ENCODE peak calls at places on chromosomes 7 and 10, in nine cellular contexts. T, Y, Q, A, S, M, I, N and R are unnamed samples.

GRCh38 chr10:70920519-70920918 is 32.2 kb upstream of the PCBD1 start:
- DNase-seq in M (no peak), T (no peak), Y (no peak), S (no peak), I (no peak), Q (no peak), N (no peak), A (no peak), R (no peak)

GRCh38 chr10:34434119-34434594 is 380.9 kb downstream of the PARD3 start:
- DNase-seq in T (no peak), Q (peak; percentile 56), M (no peak), Y (no peak), S (no peak), N (no peak), A (no peak), I (no peak), R (no peak)

GRCh38 chr10:70598857-70599295 is 3.7 kb downstream of the PRF1 start:
- DNase-seq in I (no peak), Q (no peak), N (no peak), M (no peak), S (no peak), T (no peak), Y (no peak), A (no peak), R (no peak)

GRCh38 chr10:12511651-12512050 is 162.3 kb downstream of the CAMK1D start:
- DNase-seq in Y (no peak), T (no peak), N (no peak), S (no peak), A (no peak), Q (no peak), I (no peak), M (no peak), R (no peak)

GRCh38 chr10:49600046-49600445 is 10.1 kb upstream of the SLC18A3 start:
- DNase-seq in T (no peak), Q (no peak), Y (no peak), M (no peak), A (no peak), I (no peak), S (no peak), N (no peak), R (no peak)

GRCh38 chr7:158975526-158976467 is 119.4 kb downstream of the DYNC2I1 start:
- DNase-seq in I (peak; percentile 16), N (peak; percentile 31), A (no peak), S (no peak), Q (no peak), T (no peak), Y (no peak), M (peak; percentile 52), R (no peak)

GRCh38 chr10:3666525-3667302 is 118.3 kb downstream of the KLF6 start:
- DNase-seq in M (no peak), S (no peak), Y (no peak), Q (no peak), N (peak; percentile 38), I (no peak), A (peak; percentile 63), T (no peak), R (no peak)

GRCh38 chr7:102284399-102284798 is 2.3 kb upstream of the SH2B2 start:
- DNase-seq in A (no peak), I (no peak), N (no peak), M (no peak), T (no peak), Q (no peak), S (no peak), Y (no peak), R (no peak)

GRCh38 chr10:45418859-45419672 is 45.0 kb downstream of the ALOX5 start:
- DNase-seq in T (no peak), A (peak; percentile 91), M (no peak), Y (peak; percentile 63), N (peak; percentile 37), I (peak; percentile 62), Q (no peak), S (no peak), R (no peak)

GRCh38 chr7:157932498-157933218 is 595.9 kb downstream of the DNAJB6 start:
- DNase-seq in I (no peak), Y (no peak), S (no peak), Q (peak; percentile 52), A (no peak), M (no peak), T (peak; percentile 90), N (no peak), R (no peak)

GRCh38 chr7:28615091-28615490 is 202.8 kb downstream of the CREB5 start:
- DNase-seq in N (no peak), Y (peak; percentile 10), M (no peak), S (peak; percentile 16), T (no peak), Q (peak; percentile 15), I (no peak), A (no peak), R (no peak)

GRCh38 chr10:110600487-110601101 is 33.1 kb downstream of the SMC3 start:
- DNase-seq in A (peak; percentile 51), Q (peak; percentile 82), S (peak; percentile 63), I (peak; percentile 24), N (no peak), M (peak; percentile 23), T (peak; percentile 87), Y (no peak), R (peak; percentile 12)

GRCh38 chr10:104032144-104032775 is 53.4 kb downstream of the COL17A1 start:
- DNase-seq in T (no peak), S (no peak), I (no peak), A (no peak), Q (no peak), M (no peak), Y (no peak), N (no peak), R (no peak)

GRCh38 chr7:39027491-39027890 is 49.8 kb downstream of the POU6F2 start:
- DNase-seq in I (no peak), N (no peak), Y (no peak), M (no peak), T (no peak), A (no peak), Q (no peak), S (no peak), R (no peak)

GRCh38 chr10:7956508-7956907 is 98.0 kb upstream of the GATA3 start:
- DNase-seq in S (no peak), T (no peak), N (no peak), Y (no peak), A (no peak), Q (peak; percentile 35), M (no peak), I (no peak), R (no peak)

GRCh38 chr7:148624735-148625134 is 34.2 kb downstream of the C7orf33 start:
- DNase-seq in S (no peak), Y (no peak), M (no peak), Q (no peak), T (no peak), N (no peak), A (peak; percentile 26), I (no peak), R (no peak)

GRCh38 chr10:70433581-70434280 is 7.8 kb downstream of the NODAL start:
- DNase-seq in S (no peak), M (no peak), T (no peak), Q (no peak), I (no peak), Y (no peak), N (no peak), A (no peak), R (no peak)

GRCh38 chr7:27994639-27995038 is 186.0 kb downstream of the JAZF1 start:
- DNase-seq in Q (no peak), M (no peak), A (no peak), T (no peak), Y (no peak), I (no peak), N (no peak), S (peak; percentile 38), R (peak; percentile 74)

GRCh38 chr10:52452600-52453493 is 138.8 kb downstream of the DKK1 start:
- DNase-seq in S (no peak), M (no peak), Y (no peak), Q (peak; percentile 80), T (no peak), N (no peak), A (no peak), I (no peak), R (no peak)

GRCh38 chr10:95384011-95384704 is 93.4 kb upstream of the PDLIM1 start:
- DNase-seq in S (no peak), I (no peak), A (no peak), T (no peak), Y (no peak), Q (no peak), M (no peak), N (no peak), R (no peak)

GRCh38 chr10:113912582-113912981 is 58.1 kb downstream of the NHLRC2 start:
- DNase-seq in Q (no peak), S (no peak), Y (no peak), I (no peak), A (no peak), M (no peak), N (no peak), T (no peak), R (no peak)

GRCh38 chr10:89591111-89591795 is 53.8 kb downstream of the PANK1 start:
- DNase-seq in T (no peak), S (peak; percentile 7), N (no peak), Y (no peak), M (no peak), I (no peak), Q (no peak), A (no peak), R (peak; percentile 2)

GRCh38 chr10:33939892-33940291 is 605.4 kb upstream of the NRP1 start:
- DNase-seq in Y (no peak), A (no peak), S (no peak), Q (no peak), M (no peak), N (no peak), I (no peak), T (no peak), R (no peak)

GRCh38 chr10:47412869-47413268 is 28.8 kb upstream of the ZNF488 start:
- DNase-seq in A (no peak), Q (peak; percentile 33), S (no peak), Y (no peak), I (no peak), M (no peak), T (no peak), N (no peak), R (no peak)

GRCh38 chr7:7352845-7353244 is 170.5 kb downstream of the C1GALT1 start:
- DNase-seq in N (no peak), Y (no peak), M (no peak), S (no peak), A (no peak), Q (no peak), I (no peak), T (no peak), R (no peak)

GRCh38 chr10:15369642-15370211 is 1.4 kb downstream of the FAM171A1 start:
- DNase-seq in Y (peak; percentile 23), T (no peak), S (peak; percentile 32), A (peak; percentile 84), N (no peak), M (no peak), I (no peak), Q (no peak), R (no peak)

GRCh38 chr7:102260856-102261255 is 25.8 kb upstream of the SH2B2 start:
- DNase-seq in M (peak; percentile 29), I (no peak), N (no peak), Q (no peak), A (peak; percentile 82), T (no peak), S (no peak), Y (peak; percentile 26), R (no peak)

GRCh38 chr7:66696774-66697191 is 43.8 kb upstream of the RABGEF1 start:
- DNase-seq in M (no peak), I (no peak), S (no peak), Y (no peak), Q (peak; percentile 28), T (no peak), N (no peak), A (no peak), R (no peak)

GRCh38 chr7:27735165-27735564 is 4.8 kb upstream of the TAX1BP1 start:
- DNase-seq in Q (no peak), N (no peak), T (no peak), Y (no peak), S (no peak), A (no peak), I (no peak), M (no peak), R (no peak)

GRCh38 chr7:70492641-70493040 is 639.3 kb upstream of the GALNT17 start:
- DNase-seq in M (no peak), I (no peak), A (no peak), Y (no peak), T (no peak), S (no peak), N (no peak), Q (no peak), R (no peak)